ENCODE peak calls at places on chromosome 3, in seven cellular contexts. C, N, T, I, K, U and S are unnamed samples.

GRCh38 chr3:133472889-133473288 is 73.0 kb downstream of the BFSP2 start:
- DNase-seq in I (no peak), N (no peak), T (no peak), C (no peak), U (no peak), K (no peak), S (no peak)

GRCh38 chr3:81249540-81250029 is 511.9 kb downstream of the GBE1 start:
- DNase-seq in N (no peak), T (no peak), C (no peak), I (no peak), U (no peak), K (no peak), S (no peak)

GRCh38 chr3:173396191-173397041 is 1.1 kb upstream of the NLGN1 start:
- DNase-seq in K (no peak), I (no peak), N (peak; percentile 75), C (no peak), T (peak; percentile 39), U (no peak), S (peak; percentile 81)

GRCh38 chr3:190404715-190405114 is 16.8 kb downstream of the CLDN16 start:
- DNase-seq in N (no peak), U (no peak), K (no peak), T (no peak), C (no peak), I (no peak), S (no peak)

GRCh38 chr3:189842681-189843602 is 211.8 kb downstream of the TP63 start:
- DNase-seq in T (no peak), N (no peak), K (peak; percentile 50), U (no peak), I (no peak), C (no peak), S (no peak)

GRCh38 chr3:25748189-25748588 is 35.1 kb downstream of the NGLY1 start:
- DNase-seq in C (no peak), K (no peak), I (no peak), T (no peak), U (no peak), N (no peak), S (no peak)

GRCh38 chr3:50674349-50675178 is at the start of gene DOCK3:
- DNase-seq in K (peak; percentile 45), N (peak; percentile 32), C (no peak), U (peak; percentile 65), I (peak; percentile 38), T (peak; percentile 99), S (peak; percentile 14)

GRCh38 chr3:197590313-197590962 is 34.7 kb upstream of the BDH1 start:
- DNase-seq in C (peak; percentile 67), U (no peak), K (no peak), I (no peak), T (no peak), N (no peak), S (no peak)

GRCh38 chr3:160707187-160707789 is 30.3 kb downstream of the ARL14 start:
- DNase-seq in K (no peak), I (peak; percentile 57), T (peak; percentile 62), C (no peak), N (peak; percentile 67), U (no peak), S (peak; percentile 13)

GRCh38 chr3:70988111-70988510 is 595.4 kb downstream of the FOXP1 start:
- DNase-seq in I (no peak), C (no peak), T (no peak), K (no peak), N (no peak), U (no peak), S (no peak)

GRCh38 chr3:168034152-168034928 is 61.4 kb downstream of the GOLIM4 start:
- DNase-seq in C (no peak), N (no peak), T (peak; percentile 38), I (peak; percentile 92), U (no peak), K (peak; percentile 58), S (no peak)

GRCh38 chr3:160403796-160404510 is 4.5 kb downstream of the SMC4 start:
- DNase-seq in K (no peak), N (no peak), U (no peak), I (no peak), T (no peak), C (no peak), S (no peak)

GRCh38 chr3:67000006-67000405 is 1.9 kb downstream of the KBTBD8 start:
- DNase-seq in I (peak; percentile 45), K (no peak), T (no peak), U (no peak), N (no peak), C (no peak), S (no peak)

GRCh38 chr3:52892625-52893311 is 4.6 kb downstream of the STIMATE start:
- DNase-seq in T (no peak), I (no peak), C (peak; percentile 25), U (no peak), N (no peak), K (no peak), S (no peak)

GRCh38 chr3:139629033-139629432 is 48.7 kb downstream of the NMNAT3 start:
- DNase-seq in T (peak; percentile 54), N (no peak), K (no peak), I (peak; percentile 29), U (no peak), C (no peak), S (no peak)

GRCh38 chr3:78322780-78323179 is 1282.9 kb downstream of the ROBO2 start:
- DNase-seq in T (no peak), U (no peak), N (no peak), I (no peak), K (no peak), C (no peak), S (no peak)

GRCh38 chr3:150970665-150971327 is 1.7 kb downstream of the CLRN1 start:
- DNase-seq in T (no peak), U (no peak), K (peak; percentile 47), C (no peak), N (no peak), I (peak; percentile 70), S (no peak)

GRCh38 chr3:12993623-12994356 is 79.4 kb downstream of the IQSEC1 start:
- DNase-seq in U (no peak), I (peak; percentile 24), K (peak; percentile 67), N (no peak), C (no peak), T (peak; percentile 72), S (no peak)

GRCh38 chr3:149585401-149585726 is 72.5 kb downstream of the WWTR1 start:
- DNase-seq in C (no peak), I (peak; percentile 58), N (no peak), K (no peak), U (no peak), T (no peak), S (no peak)

GRCh38 chr3:195113074-195113473 is 157.9 kb downstream of the XXYLT1 start:
- DNase-seq in T (no peak), K (no peak), U (no peak), C (no peak), N (no peak), I (no peak), S (no peak)